ENCODE peak calls at places on chromosomes 4 and X, in six cellular contexts. Z, J, W, R, E and V are unnamed samples.

GRCh38 chr4:30719363-30720020 is 677 bp upstream of the PCDH7 start:
- DNase-seq in E (no peak), W (peak; percentile 65), R (no peak), J (peak; percentile 52), Z (peak; percentile 67), V (peak; percentile 87)

GRCh38 chr4:82431026-82431745 is 796 bp downstream of the ENOPH1 start:
- DNase-seq in J (peak; percentile 26), W (peak; percentile 67), E (no peak), R (peak; percentile 70), Z (peak; percentile 60), V (no peak)

GRCh38 chr4:147693202-147693601 is 9.2 kb upstream of the PRMT9 start:
- DNase-seq in Z (no peak), W (no peak), J (no peak), E (no peak), R (no peak), V (no peak)

GRCh38 chr4:165009493-165010227 is 22.1 kb upstream of the TRIM60 start:
- DNase-seq in R (peak; percentile 21), Z (no peak), E (no peak), J (no peak), W (no peak), V (no peak)

GRCh38 chr4:114417214-114417613 is 181.4 kb upstream of the UGT8 start:
- DNase-seq in Z (no peak), E (peak; percentile 10), J (peak; percentile 13), R (no peak), W (peak; percentile 3), V (peak; percentile 31)

GRCh38 chr4:113411496-113411938 is 350.0 kb downstream of the CAMK2D start:
- DNase-seq in Z (peak; percentile 87), J (peak; percentile 68), R (no peak), W (no peak), E (no peak), V (no peak)

GRCh38 chr4:177480796-177481195 is 38.6 kb upstream of the AGA start:
- DNase-seq in Z (peak; percentile 51), R (no peak), J (no peak), E (no peak), W (no peak), V (no peak)

GRCh38 chrX:57977992-57978391 is 67.7 kb upstream of the ZXDA start:
- DNase-seq in J (peak; percentile 39), R (no peak), W (no peak), E (no peak), Z (no peak), V (no peak)

GRCh38 chr4:136893638-136894037 is 638.7 kb downstream of the PCDH18 start:
- DNase-seq in Z (no peak), E (no peak), J (no peak), R (peak; percentile 12), W (no peak), V (no peak)

GRCh38 chr4:13793020-13793710 is 165.6 kb upstream of the BOD1L1 start:
- DNase-seq in Z (no peak), J (no peak), E (no peak), R (peak; percentile 41), W (no peak), V (no peak)
- TF ChIP-seq EZH2phosphoT487 in Z (no peak), J (no peak), E (no peak), R (no peak), W (no peak), V (no peak)

GRCh38 chrX:40092808-40093435 is 4.8 kb downstream of the BCOR start:
- DNase-seq in J (no peak), Z (no peak), R (no peak), E (no peak), W (no peak), V (no peak)

GRCh38 chrX:40090961-40091360 is 6.8 kb downstream of the BCOR start:
- DNase-seq in Z (no peak), E (no peak), R (no peak), W (no peak), J (no peak), V (peak; percentile 12)

GRCh38 chrX:40093586-40093985 is 4.2 kb downstream of the BCOR start:
- DNase-seq in R (no peak), J (no peak), E (no peak), Z (no peak), W (no peak), V (peak; percentile 3)

GRCh38 chrX:40090050-40090804 is 7.5 kb downstream of the BCOR start:
- DNase-seq in R (no peak), W (peak; percentile 68), E (no peak), Z (peak; percentile 49), J (no peak), V (peak; percentile 67)

DNA sequence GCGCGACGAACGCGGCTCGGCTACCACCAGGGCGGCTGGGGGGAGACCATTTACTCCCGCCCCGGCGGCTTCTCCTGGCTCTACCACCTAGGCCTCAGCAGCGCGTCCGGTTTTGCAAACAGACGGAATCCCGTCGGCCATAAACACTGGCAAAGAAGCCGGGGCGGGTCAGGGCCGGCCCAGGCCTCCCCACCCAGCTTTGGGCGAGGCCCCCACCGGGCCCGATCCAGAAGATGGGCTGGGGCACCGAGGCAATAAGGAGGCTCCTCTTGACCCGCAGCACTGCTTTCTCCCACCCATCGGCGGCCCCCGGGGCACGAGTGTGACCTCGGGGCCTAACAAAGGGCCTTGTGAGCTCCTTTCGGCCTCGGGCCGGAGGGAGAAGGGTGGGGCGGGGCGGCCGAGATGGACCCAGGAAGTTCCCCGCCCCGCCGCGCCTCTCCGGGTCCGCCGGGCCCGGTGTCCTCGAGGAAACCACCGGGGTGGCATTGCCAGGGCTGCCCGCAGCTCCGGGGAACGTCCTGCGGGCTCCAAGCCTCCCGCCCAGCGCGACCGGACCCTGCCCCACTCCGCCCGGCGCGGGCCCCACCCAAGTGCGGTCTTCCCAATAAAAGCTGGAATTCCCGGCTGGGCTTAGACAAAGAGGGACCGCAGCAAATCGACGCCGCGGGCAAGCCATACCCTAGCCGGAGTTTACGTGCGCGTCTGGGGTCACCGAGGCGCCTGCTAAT is 5.9 kb downstream of the BCOR start:
- DNase-seq in Z (no peak), E (no peak), W (peak; percentile 39), R (no peak), J (no peak), V (peak; percentile 77)
- H3K9ac ChIP-seq in Z (no peak overlapping the region), E (peak overlapping the region; percentile 77), W (no peak overlapping the region), R (no peak overlapping the region), J (peak overlapping the region; percentile 69), V (no peak overlapping the region)

GRCh38 chr4:184262901-184263300 is 45.2 kb upstream of the ENPP6 start:
- DNase-seq in J (peak; percentile 31), R (no peak), W (no peak), Z (peak; percentile 79), E (no peak), V (no peak)
- TF ChIP-seq EZH2phosphoT487 in J (no peak), R (no peak), W (no peak), Z (no peak), E (no peak), V (no peak)

GRCh38 chr4:117370944-117371665 is 285.7 kb upstream of the TRAM1L1 start:
- DNase-seq in J (no peak), R (no peak), Z (no peak), E (no peak), W (no peak), V (no peak)
- H3K9ac ChIP-seq in J (no peak overlapping the region), R (no peak overlapping the region), Z (no peak overlapping the region), E (no peak overlapping the region), W (no peak overlapping the region), V (no peak overlapping the region)

DNA sequence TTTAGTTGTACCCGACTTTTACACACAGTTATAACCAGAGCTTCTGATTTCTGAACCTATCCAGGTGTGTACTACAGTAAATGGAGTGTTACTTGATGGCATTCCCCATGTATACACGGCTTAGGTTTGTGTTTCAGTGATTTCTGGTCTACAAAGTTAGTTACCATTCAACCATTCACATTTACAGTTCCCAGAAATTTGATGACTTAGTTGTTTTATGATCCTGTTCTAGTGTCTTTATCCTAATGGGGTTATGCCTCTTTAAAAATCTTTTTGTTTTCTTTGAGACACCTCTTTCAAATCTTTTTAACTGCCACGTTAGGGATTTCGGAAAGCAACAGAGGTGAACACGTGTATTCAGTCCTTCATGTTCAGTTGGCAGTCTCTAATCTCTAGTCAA is 23.4 kb downstream of the CPEB2 start:
- DNase-seq in J (no peak), Z (no peak), W (no peak), R (no peak), E (no peak), V (no peak)
- TF ChIP-seq EZH2phosphoT487 in J (no peak), Z (no peak), W (no peak), R (no peak), E (no peak), V (no peak)

DNA sequence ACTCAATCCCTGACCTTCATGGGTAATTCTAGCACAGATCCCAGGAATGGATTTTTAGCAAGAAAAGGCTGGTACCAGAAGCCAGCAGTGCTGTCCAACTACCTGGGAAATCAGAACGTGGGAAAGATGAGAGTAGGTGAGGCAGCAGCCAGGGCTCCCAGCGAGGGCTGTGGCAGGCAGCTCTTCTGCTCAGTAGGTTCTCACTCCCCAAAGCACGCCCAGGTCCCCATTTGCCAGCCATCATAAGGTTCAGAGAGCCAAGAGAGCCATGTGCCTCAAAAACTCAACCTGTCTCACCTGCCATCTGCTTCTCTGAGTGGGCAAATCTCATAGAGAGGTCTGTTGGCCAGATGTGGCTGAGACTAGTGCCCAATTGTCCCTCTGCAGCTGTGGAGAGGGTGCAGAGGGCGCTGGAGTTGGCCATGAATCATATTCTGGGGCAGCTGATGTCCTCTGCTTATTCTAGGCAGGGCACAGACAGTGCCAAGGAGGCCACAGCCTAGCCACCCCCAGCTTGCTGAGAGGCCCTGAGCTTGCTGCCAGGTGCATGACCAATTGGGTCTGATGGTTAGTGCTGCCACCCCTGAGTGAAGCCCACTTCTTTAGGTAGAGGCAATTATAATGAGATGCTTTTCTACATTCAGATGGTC is 81.7 kb upstream of the GATB start:
- DNase-seq in R (no peak), J (no peak), E (no peak), Z (no peak), W (no peak), V (no peak)
- H3K9ac ChIP-seq in R (no peak overlapping the region), J (no peak overlapping the region), E (no peak overlapping the region), Z (no peak overlapping the region), W (no peak overlapping the region), V (no peak overlapping the region)